ENCODE peak calls at places on chromosomes 13 and 19, in six cellular contexts. One of them, this sample, is unnamed.

GRCh38 chr19:3161453-3161852 is 17.1 kb upstream of the S1PR4 start:
- DNase-seq in A549: peak; percentile 34
- DNase-seq in SK-N-SH: no peak
- DNase-seq in GM12878: no peak
- DNase-seq in suprapubic skin: no peak
- DNase-seq in transverse colon: no peak
- DNase-seq in this sample: no peak

GRCh38 chr13:103883152-103883551 is 816.9 kb upstream of the SLC10A2 start:
- DNase-seq in A549: peak; percentile 24
- DNase-seq in SK-N-SH: peak; percentile 56
- DNase-seq in GM12878: no peak
- DNase-seq in suprapubic skin: peak; percentile 91
- DNase-seq in transverse colon: peak; percentile 50
- DNase-seq in this sample: peak; percentile 68

GRCh38 chr19:35959040-35959967 is 23.1 kb downstream of the LRFN3 start:
- DNase-seq in A549: no peak
- DNase-seq in SK-N-SH: peak; percentile 63
- DNase-seq in GM12878: no peak
- DNase-seq in suprapubic skin: no peak
- DNase-seq in transverse colon: peak; percentile 56
- DNase-seq in this sample: peak; percentile 60

GRCh38 chr13:99585609-99586008 is 84.3 kb downstream of the TM9SF2 start:
- DNase-seq in A549: no peak
- DNase-seq in SK-N-SH: no peak
- DNase-seq in GM12878: no peak
- DNase-seq in suprapubic skin: no peak
- DNase-seq in transverse colon: no peak
- DNase-seq in this sample: no peak

GRCh38 chr13:42396501-42396900 is 124.5 kb downstream of the AKAP11 start:
- DNase-seq in A549: no peak
- DNase-seq in SK-N-SH: no peak
- DNase-seq in GM12878: no peak
- DNase-seq in suprapubic skin: no peak
- DNase-seq in transverse colon: no peak
- DNase-seq in this sample: no peak

GRCh38 chr13:114155923-114156883 is 22.9 kb upstream of the CFAP97D2 start:
- DNase-seq in A549: no peak
- DNase-seq in SK-N-SH: no peak
- DNase-seq in GM12878: no peak
- DNase-seq in suprapubic skin: no peak
- DNase-seq in transverse colon: no peak
- DNase-seq in this sample: no peak

GRCh38 chr19:3617463-3617862 is 9.1 kb downstream of the CACTIN start:
- DNase-seq in A549: no peak
- DNase-seq in SK-N-SH: no peak
- DNase-seq in GM12878: no peak
- DNase-seq in suprapubic skin: no peak
- DNase-seq in transverse colon: peak; percentile 77
- DNase-seq in this sample: peak; percentile 75

GRCh38 chr13:41563501-41564001 is 106.2 kb downstream of the RGCC start:
- DNase-seq in A549: no peak
- DNase-seq in SK-N-SH: no peak
- DNase-seq in GM12878: no peak
- DNase-seq in suprapubic skin: no peak
- DNase-seq in transverse colon: no peak
- DNase-seq in this sample: no peak

GRCh38 chr13:110760611-110761010 is 47.1 kb downstream of the ING1 start:
- DNase-seq in A549: no peak
- DNase-seq in SK-N-SH: no peak
- DNase-seq in GM12878: no peak
- DNase-seq in suprapubic skin: no peak
- DNase-seq in transverse colon: no peak
- DNase-seq in this sample: no peak

GRCh38 chr13:42893346-42893745 is 98.7 kb downstream of the EPSTI1 start:
- DNase-seq in A549: no peak
- DNase-seq in SK-N-SH: no peak
- DNase-seq in GM12878: no peak
- DNase-seq in suprapubic skin: no peak
- DNase-seq in transverse colon: no peak
- DNase-seq in this sample: no peak

GRCh38 chr13:76222511-76222910 is 586.4 kb downstream of the LMO7 start:
- DNase-seq in A549: no peak
- DNase-seq in SK-N-SH: no peak
- DNase-seq in GM12878: no peak
- DNase-seq in suprapubic skin: no peak
- DNase-seq in transverse colon: no peak
- DNase-seq in this sample: no peak

GRCh38 chr13:30353601-30354000 is 46.2 kb upstream of the KATNAL1 start:
- DNase-seq in A549: no peak
- DNase-seq in SK-N-SH: no peak
- DNase-seq in GM12878: no peak
- DNase-seq in suprapubic skin: no peak
- DNase-seq in transverse colon: no peak
- DNase-seq in this sample: no peak

GRCh38 chr13:44470623-44471562 is 97.3 kb downstream of the SERP2 start:
- DNase-seq in A549: no peak
- DNase-seq in SK-N-SH: no peak
- DNase-seq in GM12878: no peak
- DNase-seq in suprapubic skin: no peak
- DNase-seq in transverse colon: no peak
- DNase-seq in this sample: no peak

GRCh38 chr13:62525652-62526051 is 1110.0 kb upstream of the PCDH20 start:
- DNase-seq in A549: no peak
- DNase-seq in SK-N-SH: no peak
- DNase-seq in GM12878: no peak
- DNase-seq in suprapubic skin: no peak
- DNase-seq in transverse colon: no peak
- DNase-seq in this sample: no peak

GRCh38 chr19:52336117-52336811 is at the start of gene ZNF610:
- DNase-seq in A549: no peak
- DNase-seq in SK-N-SH: peak; percentile 93
- DNase-seq in GM12878: peak; percentile 34
- DNase-seq in suprapubic skin: peak; percentile 92
- DNase-seq in transverse colon: peak; percentile 89
- DNase-seq in this sample: peak; percentile 88

GRCh38 chr13:79492313-79492798 is 11.4 kb downstream of the NDFIP2 start:
- DNase-seq in A549: no peak
- DNase-seq in SK-N-SH: no peak
- DNase-seq in GM12878: no peak
- DNase-seq in suprapubic skin: no peak
- DNase-seq in transverse colon: no peak
- DNase-seq in this sample: no peak

GRCh38 chr19:19628499-19629134 is 597 bp upstream of the LPAR2 start:
- DNase-seq in A549: no peak
- DNase-seq in SK-N-SH: peak; percentile 95
- DNase-seq in GM12878: no peak
- DNase-seq in suprapubic skin: no peak
- DNase-seq in transverse colon: peak; percentile 69
- DNase-seq in this sample: peak; percentile 85

GRCh38 chr19:16814526-16815100 is 14.6 kb upstream of the SIN3B start:
- DNase-seq in A549: no peak
- DNase-seq in SK-N-SH: no peak
- DNase-seq in GM12878: no peak
- DNase-seq in suprapubic skin: no peak
- DNase-seq in transverse colon: no peak
- DNase-seq in this sample: no peak

GRCh38 chr19:41422955-41423354 is 4.2 kb downstream of the B3GNT8 start:
- DNase-seq in A549: no peak
- DNase-seq in SK-N-SH: no peak
- DNase-seq in GM12878: no peak
- DNase-seq in suprapubic skin: no peak
- DNase-seq in transverse colon: no peak
- DNase-seq in this sample: no peak

DNA sequence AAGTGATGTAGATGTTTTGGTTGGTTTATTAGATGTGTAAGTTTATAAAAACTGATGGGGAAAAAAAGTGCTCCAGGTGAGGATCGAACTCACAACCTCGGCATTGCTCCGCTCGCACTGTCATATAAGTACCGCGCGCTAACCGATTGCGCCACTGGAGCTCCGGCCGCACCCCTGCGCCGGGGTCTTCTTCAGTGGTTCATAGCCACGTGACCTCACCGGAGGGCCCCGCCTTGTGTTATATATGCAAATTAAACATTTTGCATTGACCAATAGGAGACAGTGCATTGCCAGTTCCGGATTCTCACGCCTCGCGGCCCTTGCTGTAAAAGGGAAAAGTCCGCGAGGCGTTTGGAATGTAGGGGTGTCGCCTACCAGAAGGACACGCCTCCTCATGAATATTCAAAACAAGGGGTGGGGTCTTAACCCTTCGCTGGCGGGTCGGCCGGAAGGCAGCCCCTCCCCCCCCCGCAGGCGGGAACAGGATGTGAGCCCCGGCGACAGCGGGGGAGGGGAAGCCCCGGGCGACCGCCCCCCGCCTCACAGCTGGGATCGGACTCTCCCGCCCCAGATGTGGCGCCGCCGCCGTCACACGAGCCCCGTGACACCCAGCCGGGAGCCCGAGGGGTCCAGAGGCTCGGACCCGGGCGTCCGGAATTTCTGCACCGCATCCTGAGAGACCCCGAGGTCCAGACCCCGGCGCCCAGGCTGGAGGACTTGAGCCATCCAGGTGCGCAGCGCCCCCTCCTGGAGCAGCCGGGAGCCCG is at the start of gene PLEKHG2:
- DNase-seq in A549: peak; percentile 100
- DNase-seq in SK-N-SH: peak; percentile 95
- DNase-seq in GM12878: peak; percentile 99
- DNase-seq in suprapubic skin: peak; percentile 99
- DNase-seq in transverse colon: peak; percentile 97
- DNase-seq in this sample: peak; percentile 97
- TF ChIP-seq EP300 in A549: no peak
- TF ChIP-seq EP300 in SK-N-SH: no peak
- TF ChIP-seq EP300 in GM12878: peak; percentile 26
- TF ChIP-seq EP300 in suprapubic skin: no peak
- TF ChIP-seq EP300 in transverse colon: no peak
- TF ChIP-seq EP300 in this sample: no peak

GRCh38 chr19:28242317-28242927 is 970.5 kb downstream of the UQCRFS1 start:
- DNase-seq in A549: peak; percentile 23
- DNase-seq in SK-N-SH: peak; percentile 44
- DNase-seq in GM12878: no peak
- DNase-seq in suprapubic skin: no peak
- DNase-seq in transverse colon: peak; percentile 8
- DNase-seq in this sample: no peak
- TF ChIP-seq CTCF in A549: peak; percentile 30
- TF ChIP-seq CTCF in SK-N-SH: peak; percentile 73
- TF ChIP-seq CTCF in GM12878: peak; percentile 13
- TF ChIP-seq CTCF in suprapubic skin: no peak
- TF ChIP-seq CTCF in transverse colon: peak; percentile 47
- TF ChIP-seq CTCF in this sample: no peak

GRCh38 chr13:26446751-26447150 is 110.7 kb upstream of the WASF3 start:
- DNase-seq in A549: no peak
- DNase-seq in SK-N-SH: no peak
- DNase-seq in GM12878: no peak
- DNase-seq in suprapubic skin: no peak
- DNase-seq in transverse colon: no peak
- DNase-seq in this sample: no peak
- TF ChIP-seq EP300 in A549: no peak
- TF ChIP-seq EP300 in SK-N-SH: no peak
- TF ChIP-seq EP300 in GM12878: no peak
- TF ChIP-seq EP300 in suprapubic skin: no peak
- TF ChIP-seq EP300 in transverse colon: no peak
- TF ChIP-seq EP300 in this sample: no peak

DNA sequence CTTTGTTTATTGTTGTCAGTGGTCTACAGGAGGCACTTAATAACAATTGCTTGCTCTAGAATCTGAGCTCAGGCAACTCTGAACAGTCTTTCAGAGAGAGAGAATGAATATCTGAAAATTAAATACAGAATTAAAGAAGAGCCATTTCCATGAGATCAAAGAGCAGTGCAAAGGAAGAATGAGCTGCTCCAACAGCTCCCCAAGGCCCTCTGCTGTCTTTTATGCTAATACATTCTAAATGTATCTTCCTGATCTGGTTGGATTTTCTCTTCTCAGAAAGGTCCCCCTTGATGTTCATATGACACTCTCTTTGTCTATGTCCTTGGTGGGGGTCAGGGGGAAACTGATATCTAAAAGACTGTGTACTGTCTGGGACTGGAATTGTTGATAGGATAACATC is 1029.6 kb downstream of the PCDH9 start:
- DNase-seq in A549: no peak
- DNase-seq in SK-N-SH: no peak
- DNase-seq in GM12878: no peak
- DNase-seq in suprapubic skin: no peak
- DNase-seq in transverse colon: no peak
- DNase-seq in this sample: no peak
- TF ChIP-seq CTCF in A549: no peak
- TF ChIP-seq CTCF in SK-N-SH: no peak
- TF ChIP-seq CTCF in GM12878: no peak
- TF ChIP-seq CTCF in suprapubic skin: no peak
- TF ChIP-seq CTCF in transverse colon: no peak
- TF ChIP-seq CTCF in this sample: no peak

GRCh38 chr13:98456423-98456845 is 120.5 kb downstream of the STK24 start:
- DNase-seq in A549: no peak
- DNase-seq in SK-N-SH: no peak
- DNase-seq in GM12878: no peak
- DNase-seq in suprapubic skin: no peak
- DNase-seq in transverse colon: no peak
- DNase-seq in this sample: no peak

GRCh38 chr13:98453254-98453843 is 123.6 kb downstream of the STK24 start:
- DNase-seq in A549: no peak
- DNase-seq in SK-N-SH: no peak
- DNase-seq in GM12878: no peak
- DNase-seq in suprapubic skin: no peak
- DNase-seq in transverse colon: no peak
- DNase-seq in this sample: no peak

GRCh38 chr13:98452851-98453250 is 124.1 kb downstream of the STK24 start:
- DNase-seq in A549: no peak
- DNase-seq in SK-N-SH: no peak
- DNase-seq in GM12878: no peak
- DNase-seq in suprapubic skin: no peak
- DNase-seq in transverse colon: no peak
- DNase-seq in this sample: no peak

GRCh38 chr13:98457053-98457452 is 119.9 kb downstream of the STK24 start:
- DNase-seq in A549: no peak
- DNase-seq in SK-N-SH: no peak
- DNase-seq in GM12878: no peak
- DNase-seq in suprapubic skin: no peak
- DNase-seq in transverse colon: no peak
- DNase-seq in this sample: no peak

DNA sequence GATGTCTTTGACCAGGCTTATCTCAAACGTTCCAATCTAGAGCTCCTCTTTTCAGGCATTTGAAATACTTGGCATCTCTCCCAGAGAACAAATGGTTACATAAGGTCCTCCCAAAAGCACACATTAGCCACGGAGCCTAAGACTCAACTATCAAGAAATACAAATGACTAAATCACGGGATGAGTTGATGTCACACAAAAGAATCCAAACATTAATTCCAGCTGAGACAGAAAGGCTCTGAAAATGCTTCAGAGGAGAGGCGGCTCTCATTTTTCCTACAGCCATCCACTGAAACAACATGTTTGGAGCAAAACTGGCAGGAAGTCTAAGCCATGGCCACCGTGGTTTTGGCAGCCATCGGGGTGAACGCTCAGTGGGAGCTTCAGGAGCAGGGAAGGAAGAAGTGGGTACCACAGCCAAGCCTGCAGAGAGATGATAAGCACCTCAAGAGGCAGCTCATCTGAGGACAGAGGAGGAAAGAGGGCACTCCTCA is 122.5 kb downstream of the STK24 start:
- DNase-seq in A549: no peak
- DNase-seq in SK-N-SH: no peak
- DNase-seq in GM12878: no peak
- DNase-seq in suprapubic skin: no peak
- DNase-seq in transverse colon: no peak
- DNase-seq in this sample: no peak
- TF ChIP-seq EP300 in A549: no peak
- TF ChIP-seq EP300 in SK-N-SH: no peak
- TF ChIP-seq EP300 in GM12878: no peak
- TF ChIP-seq EP300 in suprapubic skin: no peak
- TF ChIP-seq EP300 in transverse colon: no peak
- TF ChIP-seq EP300 in this sample: no peak

This sample was measured in stomach.